ENCODE peak calls at places on chromosomes 12 and 14, in five cellular contexts. N is HepG2, Q is HCT116, E is GM12878, C is H1. I is an unnamed sample.

GRCh38 chr14:32986791-32987545 is 48.3 kb downstream of the NPAS3 start:
- DNase-seq in N (no peak), Q (no peak), E (no peak), C (no peak), I (no peak)

GRCh38 chr14:99251721-99252120 is 20.3 kb downstream of the BCL11B start:
- DNase-seq in N (no peak), Q (no peak), E (no peak), C (no peak), I (no peak)

GRCh38 chr12:109910969-109911348 is 10.9 kb downstream of the TCHP start:
- DNase-seq in N (peak; percentile 55), Q (peak; percentile 43), E (no peak), C (peak; percentile 60), I (peak; percentile 71)

GRCh38 chr14:94193776-94194175 is 19.7 kb downstream of the PPP4R4 start:
- DNase-seq in N (no peak), Q (no peak), E (no peak), C (no peak), I (no peak)

GRCh38 chr12:49200882-49201594 is 12.2 kb upstream of the TUBA1A start:
- DNase-seq in N (no peak), Q (peak; percentile 51), E (peak; percentile 17), C (no peak), I (peak; percentile 34)

GRCh38 chr12:4789776-4790175 is 69.6 kb downstream of the GALNT8 start:
- DNase-seq in N (no peak), Q (no peak), E (no peak), C (no peak), I (no peak)

GRCh38 chr12:67452119-67452805 is 183.1 kb downstream of the CAND1 start:
- DNase-seq in N (no peak), Q (no peak), E (peak; percentile 96), C (no peak), I (no peak)

GRCh38 chr12:27185234-27186045 is 58.6 kb upstream of the STK38L start:
- DNase-seq in N (no peak), Q (no peak), E (peak; percentile 85), C (no peak), I (no peak)

GRCh38 chr14:37251778-37252177 is 54.0 kb downstream of the MIPOL1 start:
- DNase-seq in N (peak; percentile 35), Q (no peak), E (no peak), C (no peak), I (no peak)

DNA sequence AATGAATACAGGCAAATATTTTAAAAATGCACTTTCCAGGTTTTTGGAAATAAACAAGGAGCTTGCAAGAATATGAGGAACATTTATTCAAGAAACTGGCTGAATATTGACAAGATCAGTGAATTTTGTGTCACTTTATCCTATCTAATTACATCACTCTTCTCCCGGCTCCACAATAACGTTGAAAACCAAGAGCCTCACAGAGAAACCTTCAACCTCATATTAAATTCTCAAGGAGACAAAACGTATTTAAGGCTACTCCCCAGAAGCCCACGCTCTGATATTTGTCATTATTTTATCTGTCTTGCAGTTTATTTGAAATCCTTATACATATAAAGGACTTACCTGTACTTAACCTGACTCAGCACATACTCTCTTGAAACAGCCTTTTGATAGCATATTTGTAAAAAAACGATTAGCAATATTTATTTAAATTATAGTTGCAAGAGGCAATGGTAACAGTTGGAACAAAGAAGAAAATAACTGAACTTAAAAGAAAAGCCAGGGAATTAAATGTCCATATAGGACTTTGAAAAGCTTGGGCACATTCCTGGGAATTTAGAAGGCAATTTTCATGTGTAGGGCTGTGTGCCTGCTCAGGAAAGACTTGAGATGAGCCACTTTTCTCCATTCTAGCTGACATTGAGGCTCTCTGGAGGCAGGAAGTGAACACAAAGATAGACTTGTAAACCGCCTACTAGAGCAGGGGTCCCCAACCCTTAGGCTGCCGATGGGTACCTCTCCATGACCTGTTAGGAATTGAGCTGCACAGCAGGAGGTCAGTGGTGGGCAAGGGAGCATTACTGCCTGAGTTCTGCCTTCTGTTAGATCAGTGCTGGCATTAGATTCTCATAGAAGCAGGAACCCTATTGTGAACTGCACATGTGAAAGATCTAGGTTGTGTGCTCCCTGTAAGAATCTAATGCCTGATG is 636.4 kb downstream of the SLC16A7 start:
- DNase-seq in N (no peak), Q (no peak), E (no peak), C (no peak), I (no peak)
- H3K27ac ChIP-seq in N (no peak overlapping the region), Q (no peak overlapping the region), E (no peak overlapping the region), C (no peak overlapping the region), I (no peak overlapping the region)

DNA sequence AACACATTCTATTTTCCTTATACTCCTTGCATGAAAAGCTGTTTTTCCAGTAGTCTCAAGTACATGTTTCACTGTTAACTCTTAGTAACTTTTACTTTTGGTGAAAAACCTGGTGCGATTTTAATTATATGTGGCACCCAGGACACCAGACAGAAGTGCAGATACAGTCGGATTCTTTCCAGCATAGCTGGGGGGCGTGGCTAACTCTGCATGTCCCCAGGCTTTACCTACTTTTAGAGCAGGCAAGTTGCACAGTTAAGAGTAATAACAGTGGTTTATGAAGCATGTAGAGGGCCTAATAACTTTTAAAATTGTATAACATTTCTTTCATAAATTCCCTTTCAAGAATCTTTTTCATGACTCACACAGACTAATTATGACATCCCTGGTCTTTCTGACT is 70.7 kb downstream of the HSD17B6 start:
- DNase-seq in N (no peak), Q (no peak), E (no peak), C (no peak), I (no peak)
- TF ChIP-seq JUND in N (no peak), Q (no peak), E (no peak), C (no peak), I (no peak)

GRCh38 chr12:21643758-21644157 is 13.9 kb downstream of the LDHB start:
- DNase-seq in N (no peak), Q (no peak), E (no peak), C (no peak), I (no peak)
- H3K27ac ChIP-seq in N (no peak overlapping the region), Q (no peak overlapping the region), E (no peak overlapping the region), C (no peak overlapping the region), I (no peak overlapping the region)

GRCh38 chr14:62138593-62138992 is 376.4 kb downstream of the SNAPC1 start:
- DNase-seq in N (no peak), Q (no peak), E (no peak), C (no peak), I (no peak)

GRCh38 chr14:62144863-62145262 is 382.6 kb downstream of the SNAPC1 start:
- DNase-seq in N (no peak), Q (no peak), E (no peak), C (no peak), I (no peak)

GRCh38 chr14:62146014-62146413 is 383.8 kb downstream of the SNAPC1 start:
- DNase-seq in N (no peak), Q (no peak), E (no peak), C (no peak), I (no peak)

DNA sequence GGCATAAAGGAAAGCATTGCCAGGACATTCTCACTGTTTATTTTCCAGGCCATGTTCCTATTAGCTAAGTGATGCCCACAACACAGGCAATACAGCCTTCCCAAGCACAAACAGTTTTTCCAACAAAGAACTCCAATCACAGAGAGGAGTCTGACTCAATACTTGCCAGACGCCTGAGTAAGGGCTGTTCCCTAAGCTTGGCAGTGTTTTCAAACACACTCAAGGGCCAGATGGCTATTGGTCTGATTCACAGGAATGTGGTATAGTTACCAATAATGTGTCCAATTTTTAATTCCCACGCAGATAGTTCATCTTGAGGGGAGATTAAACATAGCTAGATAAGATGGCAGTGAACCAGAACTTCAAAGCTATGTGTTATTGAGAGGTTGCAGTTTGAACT is 381.0 kb downstream of the SNAPC1 start:
- DNase-seq in N (no peak), Q (no peak), E (no peak), C (no peak), I (no peak)
- TF ChIP-seq JUND in N (no peak), Q (no peak), E (no peak), C (no peak), I (no peak)